ENCODE peak calls at places on chromosomes 13 and 19, in six cellular contexts. E is HCT116, H is A549, F is K562, P is HepG2, D is endothelial cell of umbilical vein. G is an unnamed sample.

GRCh38 chr13:41562083-41562482 is 104.7 kb downstream of the RGCC start:
- DNase-seq in D (peak), H (no peak), E (no peak), P (no peak), F (no peak), G (no peak)

GRCh38 chr19:56838930-56839664 is 1.4 kb downstream of the PEG3 start:
- DNase-seq in H (peak), D (peak), E (no peak), F (no peak), P (peak), G (peak)

GRCh38 chr13:36981156-36981743 is 17.9 kb downstream of the ALG5 start:
- DNase-seq in P (peak), D (peak), E (no peak), F (peak), H (peak), G (peak)

GRCh38 chr19:21314676-21315075 is 14.5 kb downstream of the ZNF708 start:
- DNase-seq in E (no peak), H (no peak), D (peak), F (no peak), P (no peak), G (peak)

GRCh38 chr13:30157616-30157993 is 149.7 kb downstream of the KATNAL1 start:
- DNase-seq in H (no peak), E (no peak), P (no peak), D (no peak), F (no peak), G (no peak)

GRCh38 chr19:45283443-45284033 is 32.5 kb downstream of the MARK4 start:
- DNase-seq in H (no peak), F (peak), D (no peak), P (no peak), E (no peak), G (no peak)

GRCh38 chr19:52946322-52947310 is 16.1 kb downstream of the ZNF816 start:
- DNase-seq in P (no peak), H (no peak), E (no peak), F (peak), D (peak), G (peak)

GRCh38 chr19:7670150-7670784 is 1.4 kb downstream of the RETN start:
- DNase-seq in H (no peak), F (no peak), P (no peak), D (no peak), E (no peak), G (no peak)

GRCh38 chr19:55304279-55304978 is 20.6 kb downstream of the BRSK1 start:
- DNase-seq in F (peak), P (peak), H (peak), E (no peak), D (no peak), G (peak)

GRCh38 chr13:106530209-106530906 is 5.1 kb downstream of the EFNB2 start:
- DNase-seq in D (peak), F (no peak), H (no peak), E (no peak), P (no peak), G (no peak)

GRCh38 chr13:105655046-105655445 is 880.4 kb downstream of the EFNB2 start:
- DNase-seq in H (no peak), F (no peak), D (no peak), E (no peak), P (no peak), G (no peak)

GRCh38 chr19:57664269-57665127 is 4.2 kb upstream of the ZSCAN4 start:
- DNase-seq in H (no peak), F (peak), D (peak), E (no peak), P (peak), G (peak)

GRCh38 chr13:19927117-19927734 is 31.3 kb upstream of the ZMYM2 start:
- DNase-seq in E (peak), P (peak), H (peak), F (no peak), D (peak), G (no peak)

GRCh38 chr13:32779119-32779518 is 192.9 kb downstream of the PDS5B start:
- DNase-seq in H (no peak), P (no peak), F (no peak), D (no peak), E (no peak), G (no peak)

GRCh38 chr19:16627194-16627927 is 643 bp downstream of the MED26 start:
- DNase-seq in D (peak), E (no peak), P (peak), H (no peak), F (peak), G (peak)

GRCh38 chr13:110524484-110525254 is 36.9 kb downstream of the RAB20 start:
- DNase-seq in E (no peak), D (no peak), P (no peak), F (no peak), H (no peak), G (peak)

GRCh38 chr13:89066868-89067466 is 1395.8 kb downstream of the SLITRK5 start:
- DNase-seq in P (peak), F (peak), H (peak), E (peak), D (no peak), G (peak)

GRCh38 chr13:26695360-26695705 is 65.3 kb downstream of the GPR12 start:
- DNase-seq in D (no peak), H (no peak), P (no peak), E (no peak), F (no peak), G (no peak)

GRCh38 chr19:6412111-6412999 is 12.3 kb downstream of the KHSRP start:
- DNase-seq in E (peak), D (no peak), H (peak), P (peak), F (peak), G (peak)

GRCh38 chr13:31276386-31276785 is 76.6 kb downstream of the B3GLCT start:
- DNase-seq in D (no peak), H (no peak), E (no peak), F (no peak), P (no peak), G (no peak)

GRCh38 chr19:15628236-15629002 is 12.3 kb upstream of the CYP4F3 start:
- DNase-seq in E (no peak), H (no peak), F (no peak), D (no peak), P (no peak), G (no peak)

GRCh38 chr19:15621801-15622200 is 6.8 kb downstream of the CYP4F8 start:
- DNase-seq in P (no peak), F (no peak), D (no peak), H (no peak), E (no peak), G (no peak)

GRCh38 chr19:15618321-15618720 is 3.3 kb downstream of the CYP4F8 start:
- DNase-seq in D (no peak), E (no peak), H (no peak), P (no peak), F (no peak), G (no peak)

GRCh38 chr19:15623711-15624318 is 8.8 kb downstream of the CYP4F8 start:
- DNase-seq in E (no peak), F (peak), P (no peak), H (no peak), D (no peak), G (no peak)

GRCh38 chr19:15622991-15623390 is 8.0 kb downstream of the CYP4F8 start:
- DNase-seq in F (no peak), H (no peak), E (no peak), P (no peak), D (no peak), G (no peak)
- TF ChIP-seq MAX in F (no peak), H (no peak), E (peak), P (no peak), D (no peak), G (no peak)

DNA sequence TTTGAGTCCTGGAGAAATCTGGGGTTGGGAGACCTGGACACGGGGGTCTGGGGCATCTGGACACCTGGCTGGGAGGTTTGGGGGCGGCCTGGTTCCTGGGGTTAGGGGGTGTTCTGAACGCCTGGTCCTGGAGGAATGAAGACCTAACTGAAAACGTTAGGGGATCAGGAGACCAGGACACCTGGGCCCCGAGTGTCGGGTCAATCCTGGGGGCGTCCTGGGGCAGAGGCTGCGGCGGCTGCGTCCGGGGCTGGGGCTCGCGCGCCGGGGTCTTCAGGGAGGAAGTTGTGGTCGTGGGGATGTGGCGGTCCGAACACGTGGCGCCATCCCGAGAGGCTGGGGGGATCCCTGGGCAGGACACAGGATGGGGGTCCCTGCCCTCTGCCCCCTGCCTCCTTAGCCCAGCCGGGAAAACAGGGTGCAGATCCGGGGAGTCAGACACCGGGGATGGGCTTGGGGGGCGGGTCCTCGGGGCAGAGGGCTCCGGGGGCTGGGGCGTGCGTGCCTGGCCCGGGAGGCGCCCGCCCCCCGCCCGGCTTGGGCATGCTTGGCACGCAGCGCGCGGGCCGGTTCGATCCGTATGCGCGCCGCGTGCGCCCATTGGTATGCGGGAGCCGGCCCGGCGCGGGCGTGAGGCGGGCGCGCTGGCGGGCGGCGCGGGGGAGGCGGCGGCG is 632 bp downstream of the NPAS1 start:
- DNase-seq in F (no peak), E (no peak), H (no peak), D (no peak), P (no peak), G (peak)
- H3K4me3 ChIP-seq in F (peak), E (peak), H (peak), D (no peak), P (peak), G (peak)

DNA sequence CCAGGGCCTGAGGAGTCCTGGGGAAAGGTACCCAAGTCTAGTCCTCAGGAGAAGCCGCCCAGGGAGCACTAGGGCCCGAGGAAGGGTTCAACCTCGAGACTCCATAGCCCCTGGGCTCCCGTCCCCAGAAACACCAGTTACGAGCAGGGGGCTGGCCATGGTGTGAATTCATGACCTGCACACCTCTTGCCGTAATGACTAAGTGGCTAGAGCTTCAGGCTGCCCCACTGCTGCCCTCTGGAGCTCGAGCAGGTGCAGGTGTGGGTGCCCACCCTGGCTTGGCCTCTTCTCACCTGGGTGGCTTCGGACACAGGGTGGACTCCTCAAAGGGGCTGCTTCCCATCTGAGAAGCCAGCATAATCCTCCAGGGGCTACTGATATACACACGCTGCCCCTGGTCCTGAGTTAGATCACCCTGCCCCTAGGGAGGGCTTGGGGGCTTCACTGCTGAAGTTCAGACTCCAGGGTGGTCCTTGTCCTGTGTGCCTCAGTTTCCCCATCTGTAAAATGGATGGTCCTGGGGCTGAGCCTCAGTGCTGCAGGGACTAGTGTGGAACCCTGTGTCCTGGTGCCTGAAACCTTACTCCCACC is 13.6 kb downstream of the SPC24 start:
- DNase-seq in F (no peak), H (peak), D (no peak), P (peak), E (no peak), G (no peak)
- TF ChIP-seq MAX in F (no peak), H (no peak), D (no peak), P (no peak), E (no peak), G (no peak)

GRCh38 chr13:25080773-25081172 is 15.2 kb upstream of the PABPC3 start:
- DNase-seq in D (no peak), F (peak), E (no peak), P (no peak), H (no peak), G (no peak)
- H3K4me3 ChIP-seq in D (no peak), F (no peak), E (no peak), P (no peak), H (no peak), G (no peak)

GRCh38 chr13:99197257-99197651 is 3.4 kb upstream of the UBAC2 start:
- DNase-seq in D (no peak), P (no peak), E (no peak), H (no peak), F (no peak), G (no peak)
- TF ChIP-seq MAX in D (no peak), P (no peak), E (no peak), H (no peak), F (no peak), G (no peak)

GRCh38 chr19:39968789-39969188 is 2.2 kb upstream of the PSMC4 start:
- DNase-seq in H (no peak), E (no peak), F (no peak), D (no peak), P (no peak), G (no peak)
- H3K4me3 ChIP-seq in H (no peak), E (no peak), F (no peak), D (no peak), P (no peak), G (no peak)

GRCh38 chr19:972281-972680 is 11.9 kb upstream of the WDR18 start:
- DNase-seq in P (no peak), F (no peak), H (no peak), E (no peak), D (no peak), G (no peak)

GRCh38 chr19:976476-976875 is 7.7 kb upstream of the WDR18 start:
- DNase-seq in D (no peak), P (no peak), E (no peak), F (no peak), H (no peak), G (no peak)

GRCh38 chr19:971795-972194 is 12.3 kb upstream of the WDR18 start:
- DNase-seq in E (no peak), H (no peak), F (no peak), P (no peak), D (no peak), G (no peak)

GRCh38 chr19:974564-975257 is 9.4 kb upstream of the WDR18 start:
- DNase-seq in P (no peak), H (no peak), D (no peak), F (no peak), E (no peak), G (no peak)

GRCh38 chr19:973726-974563 is 10.2 kb upstream of the WDR18 start:
- DNase-seq in P (no peak), H (no peak), F (no peak), E (no peak), D (no peak), G (no peak)
- TF ChIP-seq MAX in P (no peak), H (no peak), F (no peak), E (no peak), D (no peak), G (no peak)

GRCh38 chr19:3785938-3786824 is at the start of gene MATK:
- DNase-seq in F (peak), E (no peak), D (no peak), H (no peak), P (no peak), G (peak)
- H3K4me3 ChIP-seq in F (peak), E (no peak), D (no peak), H (no peak), P (peak), G (no peak)

DNA sequence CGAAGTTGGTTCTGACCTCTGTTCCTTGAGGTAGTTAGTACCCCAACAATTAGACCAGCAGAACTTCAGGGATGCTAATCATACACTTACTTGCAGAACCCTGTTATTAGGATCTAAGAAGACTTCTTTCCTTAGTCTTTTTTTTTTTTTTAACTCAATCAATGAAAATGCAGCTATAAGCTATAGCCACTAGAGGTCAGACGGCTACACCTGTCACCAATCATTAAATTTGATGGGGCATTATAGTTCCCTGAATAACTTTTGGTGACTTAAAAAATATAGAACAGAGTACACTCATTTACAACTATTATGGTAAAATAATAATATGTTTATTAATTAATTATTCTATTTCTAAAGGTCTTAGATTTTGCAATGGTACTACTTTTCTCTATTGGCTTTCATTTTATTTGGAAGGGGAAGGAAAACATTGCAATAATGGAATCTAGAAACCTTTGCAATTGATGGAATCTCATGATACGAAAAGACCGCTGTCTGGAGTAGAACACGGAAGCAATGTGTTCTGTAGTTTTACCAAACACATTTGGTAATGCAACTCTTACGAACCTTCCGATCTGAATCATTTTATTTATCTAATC is 483.2 kb downstream of the DIAPH3 start:
- DNase-seq in H (peak), P (no peak), E (peak), F (peak), D (peak), G (no peak)
- TF ChIP-seq MAX in H (no peak), P (no peak), E (no peak), F (no peak), D (no peak), G (no peak)

GRCh38 chr19:42068756-42069571 is 1.0 kb downstream of the GRIK5 start:
- DNase-seq in H (no peak), D (no peak), P (no peak), F (no peak), E (no peak), G (peak)
- H3K4me3 ChIP-seq in H (no peak), D (no peak), P (no peak), F (no peak), E (no peak), G (peak)

G was measured in SK-N-SH.